ENCODE peak calls at places on chromosomes 5 and 9, in seven cellular contexts. One of them, this sample, is unnamed.

GRCh38 chr9:16121593-16121992 is 568.8 kb downstream of the CCDC171 start:
- DNase-seq in heart left ventricle: no peak
- DNase-seq in stimulated activated CD4-positive, alpha-beta T cell treated with anti-CD3 and anti-CD28 coated beads, Interleukin-1b, Interleukin-23, amount 100 ng/mL, for 48 hours: no peak
- DNase-seq in NCI-H2081: no peak
- DNase-seq in RWPE1: no peak
- DNase-seq in HFFc6: peak
- DNase-seq in lung: no peak
- DNase-seq in this sample: peak

GRCh38 chr5:55540024-55540423 is 5.3 kb upstream of the PLPP1 start:
- DNase-seq in RWPE1: no peak
- DNase-seq in NCI-H2081: no peak
- DNase-seq in stimulated activated CD4-positive, alpha-beta T cell treated with anti-CD3 and anti-CD28 coated beads, Interleukin-1b, Interleukin-23, amount 100 ng/mL, for 48 hours: no peak
- DNase-seq in heart left ventricle: no peak
- DNase-seq in HFFc6: peak
- DNase-seq in lung: no peak
- DNase-seq in this sample: peak

GRCh38 chr9:89497181-89497963 is 541 bp downstream of the SEMA4D start:
- DNase-seq in lung: no peak
- DNase-seq in RWPE1: peak
- DNase-seq in NCI-H2081: no peak
- DNase-seq in stimulated activated CD4-positive, alpha-beta T cell treated with anti-CD3 and anti-CD28 coated beads, Interleukin-1b, Interleukin-23, amount 100 ng/mL, for 48 hours: no peak
- DNase-seq in heart left ventricle: no peak
- DNase-seq in HFFc6: no peak
- DNase-seq in this sample: no peak

GRCh38 chr5:173353070-173353379 is 24.8 kb upstream of the STC2 start:
- DNase-seq in RWPE1: no peak
- DNase-seq in lung: no peak
- DNase-seq in stimulated activated CD4-positive, alpha-beta T cell treated with anti-CD3 and anti-CD28 coated beads, Interleukin-1b, Interleukin-23, amount 100 ng/mL, for 48 hours: no peak
- DNase-seq in heart left ventricle: no peak
- DNase-seq in NCI-H2081: no peak
- DNase-seq in HFFc6: no peak
- DNase-seq in this sample: no peak

GRCh38 chr5:54905942-54906537 is 79.4 kb downstream of the ESM1 start:
- DNase-seq in HFFc6: peak
- DNase-seq in heart left ventricle: peak
- DNase-seq in stimulated activated CD4-positive, alpha-beta T cell treated with anti-CD3 and anti-CD28 coated beads, Interleukin-1b, Interleukin-23, amount 100 ng/mL, for 48 hours: peak
- DNase-seq in NCI-H2081: peak
- DNase-seq in lung: peak
- DNase-seq in RWPE1: peak
- DNase-seq in this sample: no peak

GRCh38 chr5:154972476-154973080 is 31.7 kb downstream of the MRPL22 start:
- DNase-seq in RWPE1: peak
- DNase-seq in NCI-H2081: peak
- DNase-seq in stimulated activated CD4-positive, alpha-beta T cell treated with anti-CD3 and anti-CD28 coated beads, Interleukin-1b, Interleukin-23, amount 100 ng/mL, for 48 hours: no peak
- DNase-seq in lung: no peak
- DNase-seq in heart left ventricle: peak
- DNase-seq in HFFc6: peak
- DNase-seq in this sample: peak

GRCh38 chr5:102666164-102666951 is 88.7 kb upstream of the PAM start:
- DNase-seq in heart left ventricle: no peak
- DNase-seq in stimulated activated CD4-positive, alpha-beta T cell treated with anti-CD3 and anti-CD28 coated beads, Interleukin-1b, Interleukin-23, amount 100 ng/mL, for 48 hours: no peak
- DNase-seq in NCI-H2081: peak
- DNase-seq in RWPE1: no peak
- DNase-seq in lung: no peak
- DNase-seq in HFFc6: peak
- DNase-seq in this sample: peak

GRCh38 chr5:53359906-53360305 is 120.5 kb upstream of the FST start:
- DNase-seq in RWPE1: no peak
- DNase-seq in lung: no peak
- DNase-seq in NCI-H2081: no peak
- DNase-seq in heart left ventricle: no peak
- DNase-seq in HFFc6: no peak
- DNase-seq in stimulated activated CD4-positive, alpha-beta T cell treated with anti-CD3 and anti-CD28 coated beads, Interleukin-1b, Interleukin-23, amount 100 ng/mL, for 48 hours: no peak
- DNase-seq in this sample: peak

GRCh38 chr9:34553511-34554021 is 30.8 kb upstream of the ENHO start:
- DNase-seq in heart left ventricle: no peak
- DNase-seq in stimulated activated CD4-positive, alpha-beta T cell treated with anti-CD3 and anti-CD28 coated beads, Interleukin-1b, Interleukin-23, amount 100 ng/mL, for 48 hours: no peak
- DNase-seq in HFFc6: no peak
- DNase-seq in lung: no peak
- DNase-seq in NCI-H2081: no peak
- DNase-seq in RWPE1: no peak
- DNase-seq in this sample: no peak

GRCh38 chr5:56055287-56055686 is 60.5 kb upstream of the IL6ST start:
- DNase-seq in RWPE1: no peak
- DNase-seq in HFFc6: no peak
- DNase-seq in lung: no peak
- DNase-seq in stimulated activated CD4-positive, alpha-beta T cell treated with anti-CD3 and anti-CD28 coated beads, Interleukin-1b, Interleukin-23, amount 100 ng/mL, for 48 hours: no peak
- DNase-seq in NCI-H2081: no peak
- DNase-seq in heart left ventricle: no peak
- DNase-seq in this sample: peak

This sample was measured in astrocyte.